ENCODE peak calls at places on chromosomes 11 and 22, in six cellular contexts. U, A, O, K, F and N are unnamed samples.
A peak's percentile ranks its signal among the peaks of the same experiment; 100 is the strongest.

GRCh38 chr11:72230764-72231365 is 6.3 kb downstream of the INPPL1 start:
- DNase-seq in U (no peak), A (no peak), O (no peak), K (no peak), F (no peak), N (no peak)

GRCh38 chr11:120457996-120458395 is 53.6 kb upstream of the GRIK4 start:
- DNase-seq in U (no peak), A (no peak), O (no peak), K (no peak), F (no peak), N (no peak)

GRCh38 chr22:36610056-36610455 is 81.1 kb upstream of the EIF3D start:
- DNase-seq in U (no peak), A (no peak), O (no peak), K (no peak), F (no peak), N (no peak)

GRCh38 chr22:23054531-23055257 is 15.6 kb upstream of the GNAZ start:
- DNase-seq in U (no peak), A (no peak), O (no peak), K (no peak), F (no peak), N (no peak)

GRCh38 chr22:40634119-40634903 is 2.2 kb downstream of the MRTFA start:
- DNase-seq in U (no peak), A (no peak), O (no peak), K (no peak), F (no peak), N (no peak)

GRCh38 chr11:117928818-117929567 is at the start of gene TMPRSS13:
- DNase-seq in U (no peak), A (no peak), O (no peak), K (no peak), F (peak; percentile 85), N (no peak)

GRCh38 chr11:32643526-32643925 is 59.9 kb downstream of the EIF3M start:
- DNase-seq in U (no peak), A (peak; percentile 55), O (no peak), K (no peak), F (peak; percentile 28), N (no peak)

GRCh38 chr11:82225930-82226329 is 507.7 kb downstream of the FAM181B start:
- DNase-seq in U (no peak), A (no peak), O (no peak), K (no peak), F (no peak), N (no peak)

GRCh38 chr11:46693597-46694012 is 6.8 kb downstream of the ARHGAP1 start:
- DNase-seq in U (no peak), A (no peak), O (no peak), K (peak; percentile 62), F (no peak), N (no peak)

GRCh38 chr22:29483254-29483653 is 3.2 kb downstream of the NEFH start:
- DNase-seq in U (no peak), A (no peak), O (no peak), K (no peak), F (no peak), N (no peak)

GRCh38 chr11:47524200-47524874 is 28.6 kb downstream of the CELF1 start:
- DNase-seq in U (peak; percentile 7), A (no peak), O (peak; percentile 11), K (peak; percentile 25), F (peak; percentile 21), N (no peak)

GRCh38 chr11:75836422-75836821 is 21.4 kb downstream of the UVRAG start:
- DNase-seq in U (no peak), A (no peak), O (no peak), K (no peak), F (no peak), N (no peak)

GRCh38 chr11:19648321-19648720 is 64.3 kb upstream of the NAV2 start:
- DNase-seq in U (no peak), A (no peak), O (no peak), K (no peak), F (no peak), N (no peak)

GRCh38 chr11:89495951-89496350 is 4.8 kb upstream of the NOX4 start:
- DNase-seq in U (no peak), A (peak; percentile 92), O (no peak), K (no peak), F (peak; percentile 5), N (peak; percentile 40)

GRCh38 chr11:103398829-103399228 is 289.6 kb downstream of the DYNC2H1 start:
- DNase-seq in U (no peak), A (no peak), O (no peak), K (no peak), F (no peak), N (no peak)

GRCh38 chr11:61776561-61777075 is 15.8 kb downstream of the TMEM258 start:
- DNase-seq in U (peak; percentile 37), A (peak; percentile 62), O (peak; percentile 75), K (peak; percentile 82), F (peak; percentile 74), N (no peak)